ENCODE peak calls at places on chromosomes 2 and 18, in six cellular contexts. A is A549, W is HepG2, O is K562, K is GM12878, N is endothelial cell of umbilical vein. Y is an unnamed sample.

GRCh38 chr2:165852394-165852793 is 58.3 kb upstream of the GALNT3 start:
- DNase-seq in A (no peak), W (no peak), O (no peak), K (no peak), N (no peak), Y (no peak)

GRCh38 chr2:233380132-233381012 is 26.1 kb downstream of the DGKD start:
- DNase-seq in A (no peak), W (no peak), O (peak; percentile 41), K (no peak), N (no peak), Y (no peak)

GRCh38 chr2:36490749-36491148 is 107.2 kb downstream of the FEZ2 start:
- DNase-seq in A (no peak), W (no peak), O (no peak), K (no peak), N (no peak), Y (no peak)

GRCh38 chr2:122634261-122634660 is 878.8 kb downstream of the TSN start:
- DNase-seq in A (no peak), W (no peak), O (no peak), K (no peak), N (no peak), Y (no peak)

GRCh38 chr2:240557808-240558207 is at the start of gene ANKMY1:
- DNase-seq in A (no peak), W (no peak), O (no peak), K (no peak), N (peak; percentile 73), Y (no peak)

GRCh38 chr2:9708683-9709538 is 78.1 kb upstream of the YWHAQ start:
- DNase-seq in A (no peak), W (no peak), O (no peak), K (no peak), N (no peak), Y (peak; percentile 28)

GRCh38 chr2:164182116-164182637 is 439.1 kb downstream of the GRB14 start:
- DNase-seq in A (no peak), W (no peak), O (no peak), K (no peak), N (no peak), Y (no peak)

GRCh38 chr2:172464340-172465129 is 37.1 kb downstream of the ITGA6 start:
- DNase-seq in A (no peak), W (peak; percentile 53), O (no peak), K (no peak), N (peak; percentile 50), Y (no peak)

GRCh38 chr18:72762505-72763122 is 105.2 kb downstream of the NETO1 start:
- DNase-seq in A (peak; percentile 6), W (peak; percentile 62), O (peak; percentile 22), K (peak; percentile 12), N (peak; percentile 36), Y (peak; percentile 60)

GRCh38 chr2:67286981-67287759 is 110.0 kb upstream of the ETAA1 start:
- DNase-seq in A (no peak), W (no peak), O (no peak), K (no peak), N (no peak), Y (no peak)

GRCh38 chr18:62522178-62522509 is 681 bp upstream of the ZCCHC2 start:
- DNase-seq in A (no peak), W (no peak), O (peak; percentile 36), K (no peak), N (no peak), Y (no peak)

GRCh38 chr2:109670556-109671411 is 56.6 kb downstream of the SOWAHC start:
- DNase-seq in A (no peak), W (peak; percentile 33), O (no peak), K (no peak), N (no peak), Y (no peak)
- TF ChIP-seq MYC in A (no peak), W (no peak), O (no peak), K (no peak), N (no peak), Y (no peak)

GRCh38 chr2:215948051-215948450 is 65.3 kb downstream of the MREG start:
- DNase-seq in A (no peak), W (no peak), O (no peak), K (no peak), N (no peak), Y (no peak)

GRCh38 chr2:215952860-215953637 is 60.3 kb downstream of the MREG start:
- DNase-seq in A (no peak), W (peak; percentile 31), O (no peak), K (no peak), N (no peak), Y (no peak)

GRCh38 chr2:215951558-215951957 is 61.8 kb downstream of the MREG start:
- DNase-seq in A (no peak), W (peak; percentile 76), O (no peak), K (no peak), N (no peak), Y (no peak)

GRCh38 chr2:215946581-215946980 is 66.8 kb downstream of the MREG start:
- DNase-seq in A (no peak), W (no peak), O (no peak), K (no peak), N (no peak), Y (no peak)

GRCh38 chr2:215950009-215950408 is 63.3 kb downstream of the MREG start:
- DNase-seq in A (peak; percentile 27), W (peak; percentile 55), O (peak; percentile 25), K (peak; percentile 30), N (peak; percentile 52), Y (peak; percentile 56)
- TF ChIP-seq MYC in A (no peak), W (no peak), O (no peak), K (no peak), N (no peak), Y (no peak)

GRCh38 chr2:628651-629050 is 48.6 kb downstream of the TMEM18 start:
- DNase-seq in A (no peak), W (no peak), O (no peak), K (no peak), N (no peak), Y (peak; percentile 11)

GRCh38 chr2:629961-630360 is 47.2 kb downstream of the TMEM18 start:
- DNase-seq in A (no peak), W (no peak), O (no peak), K (no peak), N (no peak), Y (no peak)

GRCh38 chr2:632471-632870 is 44.7 kb downstream of the TMEM18 start:
- DNase-seq in A (no peak), W (no peak), O (no peak), K (no peak), N (no peak), Y (no peak)

GRCh38 chr2:631741-632140 is 45.5 kb downstream of the TMEM18 start:
- DNase-seq in A (no peak), W (no peak), O (no peak), K (no peak), N (no peak), Y (no peak)

DNA sequence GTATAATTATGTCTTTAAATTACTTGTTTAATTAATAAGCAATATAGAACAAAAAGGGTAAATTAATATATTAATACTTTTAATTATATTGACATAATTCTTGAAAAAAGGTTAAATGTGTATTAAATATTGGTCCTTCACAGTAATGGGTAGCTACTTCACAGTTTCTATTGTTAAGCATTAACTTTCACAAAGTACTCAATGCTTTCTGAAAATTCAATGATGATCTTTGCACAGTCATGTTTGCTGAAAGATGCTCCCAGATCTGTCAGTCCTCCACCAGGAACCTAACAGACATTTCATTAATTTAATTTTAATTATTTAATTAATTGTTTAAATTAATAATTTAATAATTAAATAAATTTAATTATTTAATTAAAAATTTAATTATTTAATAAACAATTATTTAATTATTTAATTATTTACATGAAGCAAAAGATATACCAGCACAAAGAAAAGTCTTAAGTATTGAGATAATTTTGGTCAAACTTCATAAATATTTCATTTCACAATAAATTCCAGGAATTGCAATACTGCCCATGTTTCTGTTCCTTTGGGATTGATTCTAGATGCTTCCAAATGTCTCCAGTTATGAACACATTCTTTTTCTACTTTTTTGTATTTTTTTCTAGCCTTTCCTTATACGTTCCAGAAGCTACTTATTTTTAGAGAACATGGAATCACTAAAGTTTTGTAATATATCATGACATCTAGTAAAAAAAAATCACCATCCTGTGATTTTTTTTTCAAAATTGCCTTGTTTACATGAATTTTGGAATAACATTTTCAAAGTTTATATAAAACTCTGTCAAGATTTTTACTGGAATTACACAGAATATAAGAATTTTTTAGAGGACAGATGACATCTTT is 46.5 kb downstream of the TMEM18 start:
- DNase-seq in A (no peak), W (no peak), O (no peak), K (no peak), N (no peak), Y (no peak)
- TF ChIP-seq MYC in A (no peak), W (no peak), O (no peak), K (no peak), N (no peak), Y (no peak)

GRCh38 chr2:33412920-33413319 is 63.5 kb upstream of the RASGRP3 start:
- DNase-seq in A (peak; percentile 55), W (peak; percentile 26), O (no peak), K (no peak), N (peak; percentile 82), Y (peak; percentile 62)
- TF ChIP-seq MYC in A (no peak), W (no peak), O (no peak), K (no peak), N (no peak), Y (no peak)

GRCh38 chr2:38521835-38522234 is 80.9 kb downstream of the HNRNPLL start:
- DNase-seq in A (no peak), W (no peak), O (no peak), K (no peak), N (no peak), Y (no peak)

GRCh38 chr2:38524580-38524979 is 78.1 kb downstream of the HNRNPLL start:
- DNase-seq in A (no peak), W (no peak), O (no peak), K (no peak), N (no peak), Y (no peak)

GRCh38 chr2:38522754-38523349 is 79.9 kb downstream of the HNRNPLL start:
- DNase-seq in A (no peak), W (no peak), O (no peak), K (no peak), N (no peak), Y (no peak)

GRCh38 chr2:38526195-38526594 is 76.5 kb downstream of the HNRNPLL start:
- DNase-seq in A (no peak), W (no peak), O (no peak), K (no peak), N (no peak), Y (no peak)

DNA sequence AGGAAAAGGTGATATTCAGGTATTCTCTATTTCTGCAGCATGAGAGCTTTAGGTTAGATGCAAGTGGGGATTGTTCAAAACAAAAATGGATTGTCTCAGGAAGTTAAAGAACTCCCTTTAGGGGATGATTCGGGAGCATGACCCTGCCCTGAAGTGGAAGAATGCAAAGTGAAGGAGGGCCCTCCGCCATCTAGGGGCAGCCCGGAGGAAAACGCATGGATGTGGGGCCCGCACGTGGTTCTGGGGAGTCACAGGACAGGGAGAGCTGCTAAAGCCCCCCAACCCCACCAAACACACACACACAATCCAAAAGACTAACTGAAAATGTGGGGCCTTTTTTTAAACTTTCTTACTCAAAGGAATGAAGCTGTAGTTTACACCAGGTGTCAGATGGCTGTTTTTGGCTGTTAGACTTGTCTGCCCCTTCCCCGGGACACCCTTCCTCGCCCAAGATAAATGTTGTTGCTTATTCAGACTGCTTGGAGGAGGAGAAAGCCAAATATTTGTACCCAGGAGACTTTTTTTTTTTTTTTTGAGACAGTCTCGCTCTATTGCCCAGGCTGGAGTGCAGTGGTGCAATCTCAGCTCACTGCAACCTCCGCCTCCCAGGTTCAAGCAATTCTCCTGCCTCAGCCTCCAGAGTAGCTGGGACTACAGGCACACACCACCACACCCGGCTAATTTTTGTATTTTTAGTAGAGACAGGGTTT is 78.8 kb downstream of the HNRNPLL start:
- DNase-seq in A (peak; percentile 48), W (no peak), O (peak; percentile 78), K (no peak), N (no peak), Y (peak; percentile 29)
- TF ChIP-seq MYC in A (no peak), W (peak; percentile 56), O (peak; percentile 92), K (no peak), N (no peak), Y (no peak)